ENCODE peak calls at places on chromosome 11, in five cellular contexts. One of them, this sample, is unnamed.

GRCh38 chr11:133174013-133174412 is 358.3 kb downstream of the OPCML start:
- DNase-seq in adrenal gland: no peak
- DNase-seq in pancreas: no peak
- DNase-seq in body of pancreas: no peak
- DNase-seq in transverse colon: no peak
- DNase-seq in this sample: no peak

GRCh38 chr11:45146072-45147016 is at the start of gene PRDM11:
- DNase-seq in adrenal gland: peak
- DNase-seq in pancreas: peak
- DNase-seq in body of pancreas: peak
- DNase-seq in transverse colon: peak
- DNase-seq in this sample: no peak

GRCh38 chr11:20821046-20821445 is 151.7 kb downstream of the NELL1 start:
- DNase-seq in adrenal gland: no peak
- DNase-seq in pancreas: no peak
- DNase-seq in body of pancreas: no peak
- DNase-seq in transverse colon: no peak
- DNase-seq in this sample: no peak

GRCh38 chr11:5691963-5692358 is 2.4 kb downstream of the TRIM22 start:
- DNase-seq in adrenal gland: no peak
- DNase-seq in pancreas: no peak
- DNase-seq in body of pancreas: no peak
- DNase-seq in transverse colon: no peak
- DNase-seq in this sample: no peak

GRCh38 chr11:27085605-27086004 is 45.0 kb downstream of the BBOX1 start:
- DNase-seq in adrenal gland: no peak
- DNase-seq in pancreas: no peak
- DNase-seq in body of pancreas: no peak
- DNase-seq in transverse colon: no peak
- DNase-seq in this sample: no peak

GRCh38 chr11:114348200-114349191 is 51.8 kb downstream of the C11orf71 start:
- DNase-seq in adrenal gland: peak
- DNase-seq in pancreas: peak
- DNase-seq in body of pancreas: peak
- DNase-seq in transverse colon: peak
- DNase-seq in this sample: peak

GRCh38 chr11:96161271-96162089 is 181.5 kb downstream of the MAML2 start:
- DNase-seq in adrenal gland: no peak
- DNase-seq in pancreas: no peak
- DNase-seq in body of pancreas: no peak
- DNase-seq in transverse colon: no peak
- DNase-seq in this sample: no peak

GRCh38 chr11:46055371-46055770 is 65.9 kb downstream of the PHF21A start:
- DNase-seq in adrenal gland: no peak
- DNase-seq in pancreas: no peak
- DNase-seq in body of pancreas: no peak
- DNase-seq in transverse colon: no peak
- DNase-seq in this sample: no peak

GRCh38 chr11:27046956-27047355 is 6.3 kb downstream of the BBOX1 start:
- DNase-seq in adrenal gland: no peak
- DNase-seq in pancreas: no peak
- DNase-seq in body of pancreas: no peak
- DNase-seq in transverse colon: no peak
- DNase-seq in this sample: no peak

GRCh38 chr11:105923814-105924213 is 98.2 kb downstream of the MSANTD4 start:
- DNase-seq in adrenal gland: no peak
- DNase-seq in pancreas: no peak
- DNase-seq in body of pancreas: no peak
- DNase-seq in transverse colon: no peak
- DNase-seq in this sample: no peak

GRCh38 chr11:114953039-114953438 is 274.7 kb downstream of the NXPE2 start:
- DNase-seq in adrenal gland: no peak
- DNase-seq in pancreas: no peak
- DNase-seq in body of pancreas: no peak
- DNase-seq in transverse colon: no peak
- DNase-seq in this sample: no peak

GRCh38 chr11:114162719-114163123 is 103.2 kb downstream of the ZBTB16 start:
- DNase-seq in adrenal gland: peak
- DNase-seq in pancreas: peak
- DNase-seq in body of pancreas: peak
- DNase-seq in transverse colon: peak
- DNase-seq in this sample: peak

GRCh38 chr11:108224908-108225786 is 2.3 kb downstream of the ATM start:
- DNase-seq in adrenal gland: no peak
- DNase-seq in pancreas: no peak
- DNase-seq in body of pancreas: no peak
- DNase-seq in transverse colon: no peak
- DNase-seq in this sample: no peak

GRCh38 chr11:2789331-2789730 is 89.5 kb upstream of the KCNQ1OT1 start:
- DNase-seq in adrenal gland: peak
- DNase-seq in pancreas: no peak
- DNase-seq in body of pancreas: no peak
- DNase-seq in transverse colon: no peak
- DNase-seq in this sample: no peak

GRCh38 chr11:120124355-120124754 is 13.6 kb downstream of the TRIM29 start:
- DNase-seq in adrenal gland: no peak
- DNase-seq in pancreas: no peak
- DNase-seq in body of pancreas: no peak
- DNase-seq in transverse colon: no peak
- DNase-seq in this sample: no peak

GRCh38 chr11:34793666-34794065 is 122.5 kb downstream of the APIP start:
- DNase-seq in adrenal gland: no peak
- DNase-seq in pancreas: no peak
- DNase-seq in body of pancreas: no peak
- DNase-seq in transverse colon: no peak
- DNase-seq in this sample: no peak

GRCh38 chr11:34790620-34791019 is 125.6 kb downstream of the APIP start:
- DNase-seq in adrenal gland: no peak
- DNase-seq in pancreas: no peak
- DNase-seq in body of pancreas: no peak
- DNase-seq in transverse colon: no peak
- DNase-seq in this sample: no peak

GRCh38 chr11:34791725-34792124 is 124.5 kb downstream of the APIP start:
- DNase-seq in adrenal gland: no peak
- DNase-seq in pancreas: no peak
- DNase-seq in body of pancreas: no peak
- DNase-seq in transverse colon: no peak
- DNase-seq in this sample: no peak

GRCh38 chr11:34792814-34793241 is 123.4 kb downstream of the APIP start:
- DNase-seq in adrenal gland: peak
- DNase-seq in pancreas: peak
- DNase-seq in body of pancreas: peak
- DNase-seq in transverse colon: no peak
- DNase-seq in this sample: no peak

DNA sequence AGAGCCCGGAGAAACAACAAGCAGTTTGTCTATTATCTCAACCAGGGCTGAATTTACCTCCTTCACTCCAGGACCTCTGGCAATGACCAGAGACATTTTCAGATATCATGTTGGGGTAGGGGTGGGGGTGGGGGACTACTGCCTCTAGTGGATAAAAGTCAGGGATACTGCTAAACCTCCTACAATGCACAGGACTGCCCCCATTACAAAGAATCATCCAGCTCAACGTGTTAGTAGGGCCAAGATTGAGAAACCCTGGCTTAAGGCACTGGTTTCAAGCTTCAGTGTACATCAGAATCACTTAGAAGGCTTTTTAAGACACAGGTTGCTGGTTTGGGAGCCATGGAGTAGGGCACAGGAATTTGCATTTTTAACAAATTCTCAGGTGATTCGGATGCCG is 124.0 kb downstream of the APIP start:
- DNase-seq in adrenal gland: no peak
- DNase-seq in pancreas: no peak
- DNase-seq in body of pancreas: no peak
- DNase-seq in transverse colon: no peak
- DNase-seq in this sample: no peak
- TF ChIP-seq CTCF in adrenal gland: no peak
- TF ChIP-seq CTCF in pancreas: no peak
- TF ChIP-seq CTCF in body of pancreas: no peak
- TF ChIP-seq CTCF in transverse colon: no peak
- TF ChIP-seq CTCF in this sample: peak

DNA sequence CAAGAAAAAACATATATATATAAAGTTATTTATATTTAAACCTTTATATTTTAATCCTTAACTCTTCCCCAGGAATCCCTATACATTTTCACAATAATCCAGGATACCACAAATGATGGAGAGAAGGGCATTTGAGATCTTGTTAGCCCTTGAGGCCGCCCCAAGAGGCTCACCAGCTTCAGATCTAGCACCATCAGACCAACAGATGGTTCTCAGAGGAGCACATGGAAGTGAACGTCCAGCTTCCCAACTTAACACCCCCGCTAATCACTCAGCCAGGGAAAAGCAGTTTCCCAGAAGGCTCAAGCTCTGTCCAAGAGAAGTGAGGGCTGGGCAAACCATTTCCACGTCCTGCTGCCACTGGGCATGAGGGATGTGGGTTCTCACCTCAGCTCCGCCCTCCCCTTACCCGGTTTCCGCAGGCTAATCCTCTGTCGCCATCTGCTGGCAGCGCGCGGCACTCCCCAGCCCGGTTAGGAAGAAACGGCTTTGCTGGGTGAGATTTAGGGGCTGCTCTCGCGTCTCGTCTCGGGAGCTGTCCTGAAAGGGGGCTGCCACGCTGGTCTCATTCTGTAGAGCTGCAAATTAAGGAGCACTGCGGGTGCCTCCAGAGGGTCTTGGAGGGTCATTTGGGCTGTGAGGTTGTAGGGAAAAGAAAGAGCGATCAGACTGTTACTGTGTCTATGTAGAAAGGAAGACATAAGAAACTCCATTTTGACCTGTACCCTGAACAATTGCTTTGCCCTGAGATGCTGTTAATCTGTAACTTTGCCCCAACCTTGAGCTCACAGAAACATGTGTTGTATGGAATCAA is 6.8 kb upstream of the FAM111A start:
- DNase-seq in adrenal gland: peak
- DNase-seq in pancreas: peak
- DNase-seq in body of pancreas: peak
- DNase-seq in transverse colon: peak
- DNase-seq in this sample: peak
- H3K4me3 ChIP-seq in adrenal gland: peak
- H3K4me3 ChIP-seq in pancreas: no peak
- H3K4me3 ChIP-seq in body of pancreas: no peak
- H3K4me3 ChIP-seq in transverse colon: no peak
- H3K4me3 ChIP-seq in this sample: no peak

GRCh38 chr11:60910711-60911366 is 3.1 kb upstream of the TMEM109 start:
- DNase-seq in adrenal gland: no peak
- DNase-seq in pancreas: no peak
- DNase-seq in body of pancreas: no peak
- DNase-seq in transverse colon: no peak
- DNase-seq in this sample: no peak
- TF ChIP-seq CTCF in adrenal gland: no peak
- TF ChIP-seq CTCF in pancreas: no peak
- TF ChIP-seq CTCF in body of pancreas: no peak
- TF ChIP-seq CTCF in transverse colon: no peak
- TF ChIP-seq CTCF in this sample: no peak

DNA sequence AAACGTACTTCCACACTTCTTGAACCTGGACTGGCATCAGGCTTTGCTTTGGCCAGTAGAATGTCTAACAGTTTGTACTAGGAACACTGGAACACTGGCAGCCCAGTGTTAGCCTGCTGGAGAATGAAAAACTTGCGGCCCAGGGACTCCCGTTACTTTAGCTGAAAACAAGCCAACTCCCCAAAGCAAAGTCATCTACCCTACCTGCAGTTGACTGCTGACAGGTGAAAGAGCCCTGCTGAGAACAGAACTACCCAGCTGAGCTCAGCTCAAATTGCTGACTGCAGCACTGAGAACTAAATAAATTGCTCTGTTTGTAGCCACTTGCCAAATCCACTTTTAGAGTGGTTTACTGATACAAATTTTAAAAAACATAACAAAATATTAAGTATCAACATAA is 342.5 kb downstream of the LRRC4C start:
- DNase-seq in adrenal gland: no peak
- DNase-seq in pancreas: no peak
- DNase-seq in body of pancreas: no peak
- DNase-seq in transverse colon: no peak
- DNase-seq in this sample: no peak
- H3K4me3 ChIP-seq in adrenal gland: no peak
- H3K4me3 ChIP-seq in pancreas: no peak
- H3K4me3 ChIP-seq in body of pancreas: no peak
- H3K4me3 ChIP-seq in transverse colon: no peak
- H3K4me3 ChIP-seq in this sample: no peak

GRCh38 chr11:109423114-109423859 is 1.3 kb downstream of the C11orf87 start:
- DNase-seq in adrenal gland: no peak
- DNase-seq in pancreas: no peak
- DNase-seq in body of pancreas: no peak
- DNase-seq in transverse colon: no peak
- DNase-seq in this sample: no peak

GRCh38 chr11:109424893-109425292 is 2.9 kb downstream of the C11orf87 start:
- DNase-seq in adrenal gland: no peak
- DNase-seq in pancreas: no peak
- DNase-seq in body of pancreas: peak
- DNase-seq in transverse colon: no peak
- DNase-seq in this sample: no peak

GRCh38 chr11:109423860-109424190 is 1.8 kb downstream of the C11orf87 start:
- DNase-seq in adrenal gland: no peak
- DNase-seq in pancreas: no peak
- DNase-seq in body of pancreas: no peak
- DNase-seq in transverse colon: no peak
- DNase-seq in this sample: no peak

GRCh38 chr11:109426442-109426841 is 4.5 kb downstream of the C11orf87 start:
- DNase-seq in adrenal gland: no peak
- DNase-seq in pancreas: no peak
- DNase-seq in body of pancreas: no peak
- DNase-seq in transverse colon: no peak
- DNase-seq in this sample: no peak

GRCh38 chr11:109425554-109425953 is 3.6 kb downstream of the C11orf87 start:
- DNase-seq in adrenal gland: no peak
- DNase-seq in pancreas: no peak
- DNase-seq in body of pancreas: no peak
- DNase-seq in transverse colon: no peak
- DNase-seq in this sample: no peak
- TF ChIP-seq CTCF in adrenal gland: no peak
- TF ChIP-seq CTCF in pancreas: no peak
- TF ChIP-seq CTCF in body of pancreas: no peak
- TF ChIP-seq CTCF in transverse colon: no peak
- TF ChIP-seq CTCF in this sample: no peak

GRCh38 chr11:16788141-16789060 is 50.0 kb downstream of the C11orf58 start:
- DNase-seq in adrenal gland: peak
- DNase-seq in pancreas: peak
- DNase-seq in body of pancreas: peak
- DNase-seq in transverse colon: peak
- DNase-seq in this sample: no peak
- H3K4me3 ChIP-seq in adrenal gland: no peak
- H3K4me3 ChIP-seq in pancreas: no peak
- H3K4me3 ChIP-seq in body of pancreas: no peak
- H3K4me3 ChIP-seq in transverse colon: no peak
- H3K4me3 ChIP-seq in this sample: no peak